ENCODE peak calls at places on chromosomes 16 and 17, in six cellular contexts. S, E, V, X, U and G are unnamed samples. For H3K36me3, the result is how much of the 10 kb centered on the place peaks cover.

GRCh38 chr16:53449816-53450517 is 15.7 kb downstream of the RBL2 start:
- DNase-seq in S (no peak), E (no peak), V (no peak), X (no peak), U (no peak), G (no peak)

GRCh38 chr17:20852541-20853370 is 190.1 kb downstream of the USP22 start:
- DNase-seq in S (no peak), E (peak), V (peak), X (peak), U (no peak), G (no peak)

GRCh38 chr17:3888343-3889171 is 4.3 kb downstream of the CAMKK1 start:
- DNase-seq in S (peak), E (peak), V (peak), X (peak), U (peak), G (peak)

GRCh38 chr16:79067600-79067999 is 532.9 kb downstream of the MAF start:
- DNase-seq in S (no peak), E (no peak), V (no peak), X (no peak), U (no peak), G (no peak)

GRCh38 chr16:5480796-5481195 is 383.2 kb upstream of the EEF2KMT start:
- DNase-seq in S (no peak), E (no peak), V (no peak), X (no peak), U (no peak), G (no peak)

GRCh38 chr17:56793947-56794346 is 39.8 kb downstream of the C17orf67 start:
- DNase-seq in S (no peak), E (peak), V (no peak), X (no peak), U (no peak), G (no peak)

GRCh38 chr16:63361032-63361624 is 1324.9 kb upstream of the CDH8 start:
- DNase-seq in S (peak), E (peak), V (no peak), X (peak), U (peak), G (peak)

GRCh38 chr16:73794936-73795335 is 501.7 kb upstream of the PSMD7 start:
- DNase-seq in S (no peak), E (no peak), V (no peak), X (no peak), U (no peak), G (no peak)

GRCh38 chr16:53071748-53072301 is 17.0 kb downstream of the CHD9 start:
- DNase-seq in S (no peak), E (no peak), V (no peak), X (no peak), U (peak), G (no peak)

DNA sequence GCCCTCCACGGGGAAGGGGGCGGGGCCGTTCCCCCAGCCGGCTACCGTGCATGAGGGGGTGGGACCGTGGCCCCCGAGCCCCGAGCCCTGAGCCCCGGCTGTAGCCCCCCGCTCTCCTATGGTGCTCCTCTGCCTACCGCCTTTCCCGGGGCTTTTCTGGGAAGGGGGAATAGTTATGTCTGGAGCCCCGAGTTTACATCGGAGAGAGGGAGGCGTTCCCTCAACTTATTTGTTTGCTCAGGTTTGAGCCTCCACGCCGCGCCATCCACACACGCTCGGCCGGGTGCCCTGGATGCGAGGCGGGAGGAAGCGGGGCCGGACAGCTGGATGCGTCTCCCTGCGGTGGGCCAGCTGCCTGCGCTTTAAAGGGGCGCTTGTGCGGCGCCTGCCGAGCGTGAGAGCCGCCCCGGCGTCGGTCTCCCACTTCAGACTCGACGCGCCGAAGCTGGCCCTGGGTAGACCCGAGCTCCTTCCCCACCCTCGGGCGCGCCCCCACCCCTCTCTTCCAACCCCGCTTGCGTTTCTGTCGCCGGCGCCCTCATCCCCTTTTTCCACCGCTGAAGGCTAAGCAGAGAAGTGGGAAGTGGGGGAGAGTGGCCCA is 425 bp upstream of the CHAD start:
- DNase-seq in S (no peak), E (peak), V (no peak), X (no peak), U (no peak), G (no peak)
- H3K4me2 ChIP-seq in S (peak), E (peak), V (peak), X (peak), U (no peak), G (peak)

GRCh38 chr17:80291691-80292487 is 31.2 kb downstream of the RNF213 start:
- DNase-seq in S (no peak), E (no peak), V (no peak), X (no peak), U (no peak), G (no peak)

GRCh38 chr17:80290199-80290598 is 29.5 kb downstream of the RNF213 start:
- DNase-seq in S (no peak), E (no peak), V (no peak), X (no peak), U (no peak), G (no peak)

GRCh38 chr17:80289631-80290030 is 29.0 kb downstream of the RNF213 start:
- DNase-seq in S (no peak), E (no peak), V (no peak), X (no peak), U (no peak), G (no peak)

GRCh38 chr17:80292557-80292956 is 31.9 kb downstream of the RNF213 start:
- DNase-seq in S (no peak), E (peak), V (no peak), X (no peak), U (no peak), G (no peak)

DNA sequence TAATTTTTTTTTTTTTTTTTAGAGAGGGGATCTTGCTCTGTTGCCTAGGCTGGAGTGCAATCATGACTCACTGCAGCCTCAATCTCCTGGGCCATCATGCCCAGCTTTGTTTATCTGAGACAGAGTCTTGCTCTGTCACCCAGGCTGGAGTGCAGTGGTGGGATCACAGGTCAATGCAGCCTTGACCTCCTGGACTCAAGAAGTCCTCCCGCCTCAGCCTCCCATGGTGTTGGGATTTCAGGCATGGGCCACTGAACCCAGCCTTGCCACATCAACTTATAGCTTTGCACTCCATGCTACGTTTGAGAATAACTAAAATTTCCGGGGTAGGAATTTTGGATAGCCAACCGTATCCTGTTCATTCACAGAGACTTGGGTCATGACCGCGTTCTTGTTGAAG is 30.6 kb downstream of the RNF213 start:
- DNase-seq in S (no peak), E (no peak), V (no peak), X (no peak), U (no peak), G (no peak)
- H3K36me3 ChIP-seq in S (half or more), E (under half), V (under half), X (under half), U (under half), G (under half)

DNA sequence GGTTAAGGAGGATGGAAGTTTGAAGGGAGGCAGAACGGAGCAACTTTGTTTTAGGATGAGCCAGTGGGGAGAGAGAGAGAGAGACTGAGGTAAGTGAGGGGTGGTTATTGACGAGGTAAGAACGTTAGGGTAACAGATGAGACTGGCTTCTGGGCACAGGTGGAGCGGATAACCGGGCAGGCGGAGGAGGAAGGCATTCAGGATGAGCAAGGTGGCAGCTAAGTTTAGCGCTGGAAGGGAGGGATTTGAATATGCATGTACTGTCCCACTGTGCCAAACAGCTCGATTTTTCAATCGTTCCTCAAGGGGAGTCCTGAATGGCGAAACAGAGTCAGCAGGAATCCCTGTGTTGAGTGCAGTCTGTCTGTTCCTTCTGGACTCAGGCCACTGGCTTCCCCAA is 35.8 kb downstream of the CACNG3 start:
- DNase-seq in S (no peak), E (no peak), V (no peak), X (no peak), U (no peak), G (no peak)
- H3K9ac ChIP-seq in S (no peak), E (no peak), V (no peak), X (no peak), U (no peak), G (no peak)

GRCh38 chr16:58465817-58466216 is 34.1 kb upstream of the NDRG4 start:
- DNase-seq in S (no peak), E (no peak), V (no peak), X (no peak), U (no peak), G (no peak)

GRCh38 chr16:58462997-58463891 is 36.7 kb upstream of the NDRG4 start:
- DNase-seq in S (no peak), E (peak), V (peak), X (no peak), U (no peak), G (no peak)

GRCh38 chr16:58462499-58462996 is 37.4 kb upstream of the NDRG4 start:
- DNase-seq in S (no peak), E (no peak), V (peak), X (no peak), U (no peak), G (no peak)

GRCh38 chr16:58464916-58465731 is 34.8 kb upstream of the NDRG4 start:
- DNase-seq in S (no peak), E (peak), V (no peak), X (peak), U (peak), G (no peak)

GRCh38 chr16:58464047-58464915 is 35.7 kb upstream of the NDRG4 start:
- DNase-seq in S (no peak), E (peak), V (peak), X (no peak), U (no peak), G (no peak)
- H3K4me2 ChIP-seq in S (no peak), E (peak), V (peak), X (peak), U (peak), G (peak)

DNA sequence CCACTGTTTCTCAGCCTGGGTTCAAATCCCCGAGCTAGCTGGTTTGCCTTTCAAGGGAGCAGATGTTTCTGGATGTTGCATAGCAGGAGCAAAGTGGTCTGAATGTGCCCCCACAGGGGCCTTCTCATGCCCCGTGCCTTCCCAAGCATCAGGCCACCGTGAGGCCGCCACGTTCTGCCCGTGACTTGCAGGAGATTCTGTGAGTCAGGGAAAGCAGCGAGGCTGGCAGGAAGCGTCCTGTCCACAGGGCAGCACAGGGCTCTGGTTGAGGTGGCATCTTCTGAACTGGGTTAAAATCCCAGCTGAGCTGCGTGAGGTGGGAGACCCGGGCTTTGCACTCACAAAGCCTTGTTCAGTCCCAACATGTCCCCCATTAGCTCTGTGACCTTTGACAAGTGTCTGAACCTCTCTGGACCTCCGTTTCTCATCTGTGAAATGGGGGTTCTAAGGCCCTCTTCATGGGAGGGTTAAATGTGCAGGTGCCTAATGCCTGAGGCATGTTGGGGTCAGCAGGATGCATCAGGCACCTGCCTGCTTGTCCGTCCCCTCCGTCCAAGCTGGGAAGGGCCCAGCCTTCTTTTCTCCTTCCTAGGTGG is 94.8 kb upstream of the PLCG2 start:
- DNase-seq in S (no peak), E (no peak), V (no peak), X (no peak), U (no peak), G (no peak)
- H3K36me3 ChIP-seq in S (under half), E (under half), V (under half), X (under half), U (under half), G (under half)

GRCh38 chr16:28090646-28091377 is 27.3 kb upstream of the GSG1L start:
- DNase-seq in S (peak), E (peak), V (peak), X (peak), U (no peak), G (no peak)

GRCh38 chr16:28093383-28093725 is 29.8 kb upstream of the GSG1L start:
- DNase-seq in S (no peak), E (no peak), V (no peak), X (no peak), U (no peak), G (no peak)

GRCh38 chr16:28091706-28092105 is 28.2 kb upstream of the GSG1L start:
- DNase-seq in S (no peak), E (no peak), V (no peak), X (no peak), U (no peak), G (no peak)

GRCh38 chr16:28089992-28090365 is 26.5 kb upstream of the GSG1L start:
- DNase-seq in S (no peak), E (no peak), V (no peak), X (no peak), U (no peak), G (no peak)

DNA sequence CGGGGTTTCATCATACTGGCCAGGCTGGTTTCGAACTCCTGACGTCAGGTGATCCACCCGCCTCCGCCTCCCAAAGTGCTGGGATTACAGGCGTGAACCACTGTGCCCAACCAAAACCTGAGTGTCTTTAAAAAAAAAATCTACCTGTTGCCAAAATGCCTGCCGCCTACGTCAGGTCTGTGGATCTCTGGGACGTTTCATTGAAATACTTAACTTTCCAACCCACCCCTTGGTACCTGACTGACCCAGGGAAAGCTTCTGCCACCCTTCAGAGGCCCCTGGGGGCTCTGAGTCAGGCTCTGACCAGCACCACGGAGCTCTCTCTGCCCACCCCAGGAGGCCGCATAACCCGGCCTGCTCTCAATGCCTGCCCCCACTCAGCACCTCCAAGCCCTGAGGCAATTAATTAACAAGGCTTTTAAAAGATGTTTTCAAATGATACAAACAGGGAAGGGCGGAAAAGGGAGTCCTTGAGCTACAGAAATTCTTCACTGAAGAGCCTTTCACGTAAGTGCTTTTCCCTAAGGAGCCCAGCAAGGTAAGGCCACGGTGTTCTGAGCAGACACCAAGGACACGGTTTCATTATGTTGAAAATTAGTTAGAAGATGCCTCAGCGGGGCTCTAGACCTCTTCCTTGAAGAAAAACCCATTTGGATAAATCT is 29.3 kb upstream of the GSG1L start:
- DNase-seq in S (no peak), E (no peak), V (no peak), X (peak), U (no peak), G (no peak)
- H3K9ac ChIP-seq in S (no peak), E (no peak), V (no peak), X (no peak), U (no peak), G (no peak)

DNA sequence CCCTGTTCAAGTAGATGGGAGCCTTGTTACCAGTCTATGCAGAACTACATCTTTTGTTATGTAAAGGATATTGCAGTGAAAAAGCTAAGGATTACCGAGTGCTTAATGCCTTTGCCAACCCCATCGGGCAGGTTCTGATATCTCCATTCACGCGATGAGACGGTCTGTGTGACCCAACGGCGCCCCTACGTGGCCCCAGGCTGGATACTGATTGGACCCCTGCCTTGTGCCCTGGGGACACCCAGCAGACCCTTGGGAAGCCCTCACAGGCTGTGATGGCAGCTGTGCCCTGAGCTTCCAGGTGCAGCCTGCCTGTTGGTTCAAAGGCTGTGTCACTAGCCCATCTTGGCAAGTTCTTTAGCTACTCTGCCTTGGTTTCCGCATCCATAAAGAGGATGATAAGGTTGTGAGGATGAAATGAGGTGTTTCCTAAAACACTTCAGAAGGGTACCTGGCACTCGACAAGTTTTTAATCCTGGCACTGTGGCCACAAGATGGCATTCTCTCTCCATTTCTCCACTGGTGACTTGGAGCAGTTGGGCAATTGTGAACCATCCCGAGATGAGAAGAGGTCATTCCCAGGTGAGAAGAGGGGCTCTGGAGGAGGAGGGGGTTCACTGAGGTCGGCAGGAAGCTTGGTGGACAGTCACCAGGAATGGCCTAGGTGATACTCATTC is 33.6 kb downstream of the HAPSTR1 start:
- DNase-seq in S (no peak), E (no peak), V (peak), X (no peak), U (no peak), G (no peak)
- H3K4me2 ChIP-seq in S (no peak), E (no peak), V (no peak), X (no peak), U (no peak), G (no peak)